ENCODE peak calls at places on chromosomes 16 and 17, in eight cellular contexts. B is kidney epithelial cell; F is fibroblast of villous mesenchyme; J is brain pericyte; H is HT1080; X is tibial artery; V is NT2/D1; A is effector CD8-positive, alpha-beta T cell. Y is an unnamed sample.

GRCh38 chr16:82943371-82943770 is 316.6 kb downstream of the CDH13 start:
- DNase-seq in J (no peak), B (no peak), F (peak; percentile 37), V (no peak), H (peak; percentile 65), X (no peak), A (no peak), Y (no peak)

GRCh38 chr17:58338907-58339774 is 10.5 kb upstream of the TSPOAP1 start:
- DNase-seq in H (peak; percentile 94), A (peak; percentile 12), X (peak; percentile 76), B (peak; percentile 14), V (peak; percentile 61), J (no peak), F (peak; percentile 56), Y (peak; percentile 82)

GRCh38 chr16:30407794-30408534 is 558 bp downstream of the ZNF771 start:
- DNase-seq in H (no peak), F (no peak), B (no peak), X (no peak), J (no peak), A (no peak), V (no peak), Y (peak; percentile 23)

GRCh38 chr16:80525420-80525819 is 15.4 kb upstream of the DYNLRB2 start:
- DNase-seq in B (no peak), V (no peak), H (no peak), A (no peak), X (no peak), F (no peak), J (no peak), Y (no peak)

GRCh38 chr17:71975331-71975801 is 145.5 kb upstream of the SOX9 start:
- DNase-seq in H (peak; percentile 53), B (no peak), F (peak; percentile 16), J (peak; percentile 12), X (peak; percentile 86), A (no peak), V (no peak), Y (peak; percentile 66)

GRCh38 chr17:37706446-37706845 is 38.4 kb downstream of the HNF1B start:
- DNase-seq in B (no peak), J (no peak), F (peak; percentile 24), V (no peak), H (no peak), A (no peak), X (no peak), Y (no peak)

GRCh38 chr16:71627631-71628236 is 1.8 kb downstream of the MARVELD3 start:
- DNase-seq in A (no peak), J (no peak), F (no peak), H (no peak), X (peak; percentile 31), B (no peak), V (no peak), Y (no peak)

GRCh38 chr17:28348979-28349378 is 8.3 kb downstream of the POLDIP2 start:
- DNase-seq in F (no peak), B (no peak), H (no peak), V (no peak), J (no peak), A (no peak), X (no peak), Y (no peak)

GRCh38 chr17:59254742-59255141 is 34.4 kb downstream of the GDPD1 start:
- DNase-seq in V (no peak), F (no peak), A (no peak), B (no peak), H (no peak), J (no peak), X (no peak), Y (no peak)

GRCh38 chr16:15757630-15758251 is 99.1 kb downstream of the MYH11 start:
- DNase-seq in H (no peak), X (no peak), A (no peak), F (no peak), B (no peak), V (no peak), J (no peak), Y (no peak)

GRCh38 chr16:66717112-66717675 is 20.7 kb upstream of the CMTM4 start:
- DNase-seq in B (no peak), V (no peak), H (no peak), J (no peak), F (peak; percentile 54), A (no peak), X (no peak), Y (peak; percentile 35)

GRCh38 chr16:1920727-1921155 is 2.5 kb upstream of the HS3ST6 start:
- DNase-seq in B (no peak), V (peak; percentile 63), J (no peak), F (no peak), X (no peak), A (no peak), H (peak; percentile 33), Y (peak; percentile 42)

GRCh38 chr16:13829712-13830304 is 90.1 kb upstream of the ERCC4 start:
- DNase-seq in F (no peak), V (no peak), B (no peak), J (no peak), H (peak; percentile 47), A (no peak), X (no peak), Y (peak; percentile 27)

Y was measured in Daoy.